ENCODE peak calls at places on chromosome 14, in eight cellular contexts. I, U, H, Y, S, V, O and F are unnamed samples.
A peak's percentile ranks its signal among the peaks of the same experiment; 100 is the strongest.

GRCh38 chr14:104805326-104805678 is 4.4 kb downstream of the ZBTB42 start:
- DNase-seq in I (no peak), U (no peak), H (peak; percentile 85), Y (peak; percentile 71), S (peak; percentile 84), V (peak; percentile 79), O (no peak), F (no peak)

GRCh38 chr14:102095871-102096568 is 9.2 kb upstream of the HSP90AA1 start:
- DNase-seq in I (no peak), U (no peak), H (no peak), Y (no peak), S (no peak), V (no peak), O (peak; percentile 57), F (no peak)

GRCh38 chr14:53304726-53305381 is 151.7 kb upstream of the DDHD1 start:
- DNase-seq in I (no peak), U (no peak), H (peak; percentile 46), Y (no peak), S (peak; percentile 48), V (no peak), O (no peak), F (no peak)

GRCh38 chr14:51448831-51449665 is 202.7 kb upstream of the FRMD6 start:
- DNase-seq in I (no peak), U (no peak), H (peak; percentile 56), Y (peak; percentile 59), S (peak; percentile 76), V (peak; percentile 32), O (no peak), F (peak; percentile 84)

GRCh38 chr14:32509632-32510187 is 180.6 kb downstream of the AKAP6 start:
- DNase-seq in I (peak; percentile 44), U (peak; percentile 89), H (peak; percentile 82), Y (peak; percentile 54), S (peak; percentile 95), V (peak; percentile 28), O (no peak), F (peak; percentile 26)

GRCh38 chr14:70902186-70902585 is 5.1 kb upstream of the PCNX1 start:
- DNase-seq in I (no peak), U (no peak), H (no peak), Y (no peak), S (no peak), V (no peak), O (no peak), F (no peak)

GRCh38 chr14:89215166-89215940 is 201.7 kb downstream of the FOXN3 start:
- DNase-seq in I (no peak), U (no peak), H (no peak), Y (no peak), S (no peak), V (no peak), O (no peak), F (no peak)

GRCh38 chr14:80364274-80364673 is 153.0 kb upstream of the DIO2 start:
- DNase-seq in I (peak; percentile 20), U (no peak), H (no peak), Y (no peak), S (peak; percentile 30), V (no peak), O (no peak), F (no peak)

GRCh38 chr14:96104469-96105057 is 65.4 kb downstream of the C14orf132 start:
- DNase-seq in I (peak; percentile 80), U (peak; percentile 89), H (peak; percentile 90), Y (peak; percentile 92), S (peak; percentile 100), V (peak; percentile 67), O (no peak), F (peak; percentile 29)

GRCh38 chr14:96363751-96364336 is 518 bp downstream of the GSKIP start:
- DNase-seq in I (peak; percentile 75), U (no peak), H (no peak), Y (peak; percentile 71), S (peak; percentile 55), V (no peak), O (no peak), F (peak; percentile 57)

GRCh38 chr14:104116544-104117340 is 21.6 kb upstream of the KIF26A start:
- DNase-seq in I (peak; percentile 86), U (peak; percentile 48), H (no peak), Y (peak; percentile 62), S (no peak), V (peak; percentile 7), O (peak; percentile 59), F (no peak)

GRCh38 chr14:82420874-82421273 is 887.2 kb upstream of the SEL1L start:
- DNase-seq in I (no peak), U (no peak), H (no peak), Y (no peak), S (no peak), V (no peak), O (no peak), F (no peak)

GRCh38 chr14:58626441-58626840 is 11.3 kb upstream of the DACT1 start:
- DNase-seq in I (no peak), U (no peak), H (no peak), Y (no peak), S (no peak), V (no peak), O (no peak), F (peak; percentile 31)

GRCh38 chr14:61519106-61519505 is 176.2 kb upstream of the HIF1A start:
- DNase-seq in I (no peak), U (no peak), H (no peak), Y (no peak), S (no peak), V (no peak), O (no peak), F (no peak)
- H3K4me1 ChIP-seq in I (peaks cover 17% of the 10 kb centered on the region), U (peaks cover 21% of the 10 kb centered on the region), H (peaks cover 28% of the 10 kb centered on the region), Y (peaks cover 74% of the 10 kb centered on the region), S (peaks cover 7% of the 10 kb centered on the region), V (no peaks in the 10 kb centered on the region), O (no peaks in the 10 kb centered on the region), F (peaks cover 9% of the 10 kb centered on the region)

GRCh38 chr14:61080591-61081010 is 99.6 kb downstream of the SLC38A6 start:
- DNase-seq in I (peak; percentile 46), U (no peak), H (no peak), Y (no peak), S (peak; percentile 80), V (no peak), O (no peak), F (no peak)
- TF ChIP-seq CTCF in I (no peak), U (no peak), H (no peak), Y (no peak), S (no peak), V (no peak), O (no peak), F (no peak)

GRCh38 chr14:91328313-91329050 is 84.0 kb upstream of the GPR68 start:
- DNase-seq in I (no peak), U (no peak), H (no peak), Y (no peak), S (no peak), V (no peak), O (no peak), F (no peak)
- H3K27ac ChIP-seq in I (no peak overlapping the region), U (no peak overlapping the region), H (no peak overlapping the region), Y (no peak overlapping the region), S (no peak overlapping the region), V (no peak overlapping the region), O (no peak overlapping the region), F (no peak overlapping the region)

DNA sequence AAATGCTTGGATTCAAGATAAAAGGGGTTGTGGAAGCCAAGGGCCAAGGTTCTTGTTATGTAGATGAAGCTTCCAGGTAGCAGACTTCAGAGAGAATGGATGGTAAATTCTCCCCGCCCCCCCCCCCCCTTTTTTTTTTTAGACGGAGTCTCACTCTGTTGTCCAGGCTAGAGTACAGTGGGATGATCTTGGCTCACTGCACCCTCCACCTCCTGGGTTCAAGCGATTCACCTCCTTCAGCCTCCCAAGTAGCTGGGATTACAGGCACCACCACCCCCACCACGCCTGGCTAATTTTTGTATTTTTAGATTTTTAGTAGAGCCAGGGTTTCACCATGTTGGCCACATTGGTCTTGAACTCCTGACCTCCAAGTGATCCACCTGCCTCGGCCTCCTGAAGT is 4.1 kb downstream of the DGLUCY start:
- DNase-seq in I (no peak), U (no peak), H (no peak), Y (no peak), S (no peak), V (no peak), O (no peak), F (no peak)
- H3K4me1 ChIP-seq in I (peaks cover 43% of the 10 kb centered on the region), U (peaks cover 52% of the 10 kb centered on the region), H (peaks cover 60% of the 10 kb centered on the region), Y (peaks cover 49% of the 10 kb centered on the region), S (peaks cover 12% of the 10 kb centered on the region), V (peaks cover 11% of the 10 kb centered on the region), O (peaks cover 23% of the 10 kb centered on the region), F (peaks cover 25% of the 10 kb centered on the region)

GRCh38 chr14:99389171-99389826 is 91.4 kb downstream of the SETD3 start:
- DNase-seq in I (peak; percentile 67), U (no peak), H (peak; percentile 66), Y (peak; percentile 30), S (peak; percentile 18), V (peak; percentile 31), O (peak; percentile 98), F (no peak)
- TF ChIP-seq CTCF in I (peak; percentile 63), U (peak; percentile 25), H (peak; percentile 62), Y (peak; percentile 55), S (peak; percentile 67), V (peak; percentile 17), O (peak; percentile 88), F (peak; percentile 76)

GRCh38 chr14:68733086-68733621 is 59.7 kb downstream of the ZFP36L1 start:
- DNase-seq in I (no peak), U (peak; percentile 71), H (no peak), Y (peak; percentile 70), S (no peak), V (no peak), O (no peak), F (peak; percentile 51)

GRCh38 chr14:68736519-68736918 is 56.3 kb downstream of the ZFP36L1 start:
- DNase-seq in I (peak; percentile 50), U (no peak), H (no peak), Y (no peak), S (no peak), V (peak; percentile 40), O (no peak), F (no peak)

GRCh38 chr14:68735836-68736235 is 57.0 kb downstream of the ZFP36L1 start:
- DNase-seq in I (no peak), U (no peak), H (no peak), Y (no peak), S (peak; percentile 23), V (no peak), O (no peak), F (no peak)

GRCh38 chr14:68730811-68731425 is 61.9 kb downstream of the ZFP36L1 start:
- DNase-seq in I (no peak), U (no peak), H (no peak), Y (no peak), S (no peak), V (no peak), O (peak; percentile 63), F (no peak)

GRCh38 chr14:68734231-68734732 is 58.6 kb downstream of the ZFP36L1 start:
- DNase-seq in I (no peak), U (no peak), H (no peak), Y (peak; percentile 62), S (no peak), V (no peak), O (no peak), F (no peak)
- H3K27ac ChIP-seq in I (peak overlapping the region; percentile 93), U (no peak overlapping the region), H (no peak overlapping the region), Y (no peak overlapping the region), S (no peak overlapping the region), V (no peak overlapping the region), O (no peak overlapping the region), F (no peak overlapping the region)